ENCODE peak calls at places on chromosomes 1 and 21, in six cellular contexts. One of them, this sample, is unnamed.

GRCh38 chr21:28229811-28230210 is 762.9 kb downstream of the LTN1 start:
- DNase-seq in transverse colon: no peak
- DNase-seq in endothelial cell of umbilical vein: peak; percentile 37
- DNase-seq in sigmoid colon: no peak
- DNase-seq in HepG2: no peak
- DNase-seq in breast epithelium: no peak
- DNase-seq in this sample: no peak

GRCh38 chr1:233673146-233673946 is 59.4 kb downstream of the KCNK1 start:
- DNase-seq in transverse colon: no peak
- DNase-seq in endothelial cell of umbilical vein: no peak
- DNase-seq in sigmoid colon: no peak
- DNase-seq in HepG2: no peak
- DNase-seq in breast epithelium: no peak
- DNase-seq in this sample: no peak

GRCh38 chr1:193537266-193538003 is 351.0 kb upstream of the B3GALT2 start:
- DNase-seq in transverse colon: peak; percentile 54
- DNase-seq in endothelial cell of umbilical vein: no peak
- DNase-seq in sigmoid colon: no peak
- DNase-seq in HepG2: no peak
- DNase-seq in breast epithelium: no peak
- DNase-seq in this sample: no peak

GRCh38 chr1:205317311-205317917 is 4.1 kb downstream of the NUAK2 start:
- DNase-seq in transverse colon: peak; percentile 93
- DNase-seq in endothelial cell of umbilical vein: peak; percentile 59
- DNase-seq in sigmoid colon: no peak
- DNase-seq in HepG2: peak; percentile 59
- DNase-seq in breast epithelium: peak; percentile 88
- DNase-seq in this sample: peak; percentile 96

GRCh38 chr21:43801006-43801783 is 11.8 kb downstream of the RRP1 start:
- DNase-seq in transverse colon: no peak
- DNase-seq in endothelial cell of umbilical vein: no peak
- DNase-seq in sigmoid colon: no peak
- DNase-seq in HepG2: no peak
- DNase-seq in breast epithelium: no peak
- DNase-seq in this sample: no peak

GRCh38 chr1:209876091-209876800 is 48.5 kb downstream of the UTP25 start:
- DNase-seq in transverse colon: no peak
- DNase-seq in endothelial cell of umbilical vein: no peak
- DNase-seq in sigmoid colon: no peak
- DNase-seq in HepG2: no peak
- DNase-seq in breast epithelium: no peak
- DNase-seq in this sample: no peak

GRCh38 chr21:44596068-44596725 is 3.9 kb upstream of the KRTAP10-6 start:
- DNase-seq in transverse colon: no peak
- DNase-seq in endothelial cell of umbilical vein: no peak
- DNase-seq in sigmoid colon: no peak
- DNase-seq in HepG2: no peak
- DNase-seq in breast epithelium: no peak
- DNase-seq in this sample: no peak

GRCh38 chr1:18805925-18806849 is 53.3 kb downstream of the TAS1R2 start:
- DNase-seq in transverse colon: no peak
- DNase-seq in endothelial cell of umbilical vein: no peak
- DNase-seq in sigmoid colon: no peak
- DNase-seq in HepG2: no peak
- DNase-seq in breast epithelium: no peak
- DNase-seq in this sample: no peak

GRCh38 chr1:33094971-33095604 is 14.1 kb downstream of the AZIN2 start:
- DNase-seq in transverse colon: peak; percentile 70
- DNase-seq in endothelial cell of umbilical vein: peak; percentile 76
- DNase-seq in sigmoid colon: peak; percentile 74
- DNase-seq in HepG2: peak; percentile 37
- DNase-seq in breast epithelium: peak; percentile 55
- DNase-seq in this sample: peak; percentile 70

GRCh38 chr1:184684285-184685077 is 70.2 kb downstream of the EDEM3 start:
- DNase-seq in transverse colon: peak; percentile 14
- DNase-seq in endothelial cell of umbilical vein: no peak
- DNase-seq in sigmoid colon: no peak
- DNase-seq in HepG2: no peak
- DNase-seq in breast epithelium: no peak
- DNase-seq in this sample: peak; percentile 50

GRCh38 chr1:244461254-244462071 is at the start of gene CATSPERE:
- DNase-seq in transverse colon: peak; percentile 91
- DNase-seq in endothelial cell of umbilical vein: peak; percentile 93
- DNase-seq in sigmoid colon: peak; percentile 93
- DNase-seq in HepG2: no peak
- DNase-seq in breast epithelium: peak; percentile 73
- DNase-seq in this sample: peak; percentile 93

GRCh38 chr1:22057861-22058260 is 5.4 kb downstream of the CDC42 start:
- DNase-seq in transverse colon: no peak
- DNase-seq in endothelial cell of umbilical vein: no peak
- DNase-seq in sigmoid colon: no peak
- DNase-seq in HepG2: no peak
- DNase-seq in breast epithelium: no peak
- DNase-seq in this sample: no peak

GRCh38 chr1:179298952-179299351 is 5.4 kb downstream of the SOAT1 start:
- DNase-seq in transverse colon: no peak
- DNase-seq in endothelial cell of umbilical vein: no peak
- DNase-seq in sigmoid colon: no peak
- DNase-seq in HepG2: no peak
- DNase-seq in breast epithelium: no peak
- DNase-seq in this sample: no peak

GRCh38 chr1:5744911-5745431 is 247.3 kb downstream of the NPHP4 start:
- DNase-seq in transverse colon: no peak
- DNase-seq in endothelial cell of umbilical vein: no peak
- DNase-seq in sigmoid colon: peak; percentile 28
- DNase-seq in HepG2: no peak
- DNase-seq in breast epithelium: no peak
- DNase-seq in this sample: peak; percentile 17

GRCh38 chr1:183543619-183544204 is 46.5 kb downstream of the NCF2 start:
- DNase-seq in transverse colon: no peak
- DNase-seq in endothelial cell of umbilical vein: peak; percentile 75
- DNase-seq in sigmoid colon: no peak
- DNase-seq in HepG2: peak; percentile 50
- DNase-seq in breast epithelium: no peak
- DNase-seq in this sample: no peak

GRCh38 chr1:96464991-96465875 is 256.4 kb upstream of the PTBP2 start:
- DNase-seq in transverse colon: no peak
- DNase-seq in endothelial cell of umbilical vein: no peak
- DNase-seq in sigmoid colon: no peak
- DNase-seq in HepG2: no peak
- DNase-seq in breast epithelium: no peak
- DNase-seq in this sample: no peak

GRCh38 chr1:228647523-228648444 is 87.5 kb upstream of the RHOU start:
- DNase-seq in transverse colon: peak; percentile 44
- DNase-seq in endothelial cell of umbilical vein: no peak
- DNase-seq in sigmoid colon: peak; percentile 68
- DNase-seq in HepG2: peak; percentile 72
- DNase-seq in breast epithelium: peak; percentile 45
- DNase-seq in this sample: peak; percentile 34

GRCh38 chr1:43068911-43069310 is 103.2 kb downstream of the EBNA1BP2 start:
- DNase-seq in transverse colon: no peak
- DNase-seq in endothelial cell of umbilical vein: no peak
- DNase-seq in sigmoid colon: no peak
- DNase-seq in HepG2: no peak
- DNase-seq in breast epithelium: no peak
- DNase-seq in this sample: no peak

GRCh38 chr1:30719406-30720270 is 3.7 kb downstream of the MATN1 start:
- DNase-seq in transverse colon: no peak
- DNase-seq in endothelial cell of umbilical vein: peak; percentile 78
- DNase-seq in sigmoid colon: no peak
- DNase-seq in HepG2: no peak
- DNase-seq in breast epithelium: no peak
- DNase-seq in this sample: no peak

GRCh38 chr1:160538985-160539651 is 16.1 kb upstream of the SLAMF6 start:
- DNase-seq in transverse colon: peak; percentile 59
- DNase-seq in endothelial cell of umbilical vein: no peak
- DNase-seq in sigmoid colon: no peak
- DNase-seq in HepG2: peak; percentile 81
- DNase-seq in breast epithelium: no peak
- DNase-seq in this sample: peak; percentile 38

GRCh38 chr1:16396591-16396990 is 29.5 kb downstream of the SZRD1 start:
- DNase-seq in transverse colon: no peak
- DNase-seq in endothelial cell of umbilical vein: peak; percentile 66
- DNase-seq in sigmoid colon: peak; percentile 71
- DNase-seq in HepG2: no peak
- DNase-seq in breast epithelium: peak; percentile 30
- DNase-seq in this sample: no peak

GRCh38 chr1:161981735-161982525 is 41.7 kb downstream of the OLFML2B start:
- DNase-seq in transverse colon: no peak
- DNase-seq in endothelial cell of umbilical vein: no peak
- DNase-seq in sigmoid colon: no peak
- DNase-seq in HepG2: no peak
- DNase-seq in breast epithelium: no peak
- DNase-seq in this sample: no peak

GRCh38 chr21:15132781-15133180 is 68.0 kb upstream of the NRIP1 start:
- DNase-seq in transverse colon: no peak
- DNase-seq in endothelial cell of umbilical vein: no peak
- DNase-seq in sigmoid colon: no peak
- DNase-seq in HepG2: no peak
- DNase-seq in breast epithelium: no peak
- DNase-seq in this sample: no peak

GRCh38 chr1:74427676-74428075 is 84.7 kb downstream of the LRRC53 start:
- DNase-seq in transverse colon: no peak
- DNase-seq in endothelial cell of umbilical vein: no peak
- DNase-seq in sigmoid colon: no peak
- DNase-seq in HepG2: no peak
- DNase-seq in breast epithelium: no peak
- DNase-seq in this sample: no peak

GRCh38 chr1:39544327-39544726 is 32.3 kb downstream of the PABPC4 start:
- DNase-seq in transverse colon: no peak
- DNase-seq in endothelial cell of umbilical vein: no peak
- DNase-seq in sigmoid colon: no peak
- DNase-seq in HepG2: no peak
- DNase-seq in breast epithelium: no peak
- DNase-seq in this sample: no peak

GRCh38 chr1:160171352-160171751 is 19.0 kb upstream of the CASQ1 start:
- DNase-seq in transverse colon: no peak
- DNase-seq in endothelial cell of umbilical vein: no peak
- DNase-seq in sigmoid colon: peak; percentile 4
- DNase-seq in HepG2: no peak
- DNase-seq in breast epithelium: no peak
- DNase-seq in this sample: no peak

DNA sequence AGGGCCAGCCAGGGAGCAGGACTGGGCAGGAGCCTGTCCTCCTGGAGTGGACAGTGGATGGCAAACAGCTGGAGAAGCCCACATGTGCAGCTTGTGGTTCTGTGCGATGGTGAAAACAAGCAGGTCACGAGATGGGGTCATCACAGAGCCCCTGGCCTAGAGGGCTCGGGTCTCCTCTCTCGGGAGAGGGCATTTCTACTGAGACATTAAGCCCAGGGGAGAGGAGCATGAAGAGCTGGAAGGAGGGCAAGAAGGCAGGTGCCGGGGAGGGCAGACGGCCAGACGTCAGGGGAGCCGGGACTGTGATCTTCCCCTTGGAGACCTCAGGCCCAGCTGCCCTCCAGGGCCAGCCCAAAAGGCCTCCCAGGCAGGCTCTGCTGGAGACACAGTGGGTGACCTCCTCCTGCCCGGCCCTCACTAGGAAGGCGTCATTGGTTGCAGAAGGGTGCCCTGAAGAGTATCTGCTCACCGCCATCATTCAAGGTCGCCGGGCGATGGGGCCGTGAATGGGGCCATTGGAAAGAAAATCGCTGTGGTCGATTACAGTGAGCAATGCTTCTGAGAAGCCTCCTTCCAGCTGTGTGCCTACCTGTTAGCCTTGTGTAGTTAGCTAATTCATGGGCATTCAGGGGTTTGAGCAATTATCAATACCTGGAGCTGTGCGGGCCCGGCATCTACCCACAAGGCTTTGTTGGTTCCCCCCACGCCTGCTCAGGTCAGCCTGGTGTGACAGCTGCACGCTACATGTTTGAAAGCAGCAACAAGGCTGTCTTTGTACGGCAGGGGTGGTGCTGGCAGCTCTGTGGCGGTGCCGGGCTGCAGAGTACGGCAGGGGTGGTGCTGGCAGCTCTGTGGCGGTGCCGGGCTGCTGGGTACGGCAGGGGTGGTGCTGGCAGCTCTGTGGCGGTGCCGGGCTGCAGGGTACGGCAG is 72.3 kb upstream of the ACTRT2 start:
- DNase-seq in transverse colon: no peak
- DNase-seq in endothelial cell of umbilical vein: no peak
- DNase-seq in sigmoid colon: peak; percentile 42
- DNase-seq in HepG2: no peak
- DNase-seq in breast epithelium: no peak
- DNase-seq in this sample: no peak
- H3K4me1 ChIP-seq in transverse colon: no peaks in the 10 kb centered on the region
- H3K4me1 ChIP-seq in endothelial cell of umbilical vein: no peaks in the 10 kb centered on the region
- H3K4me1 ChIP-seq in sigmoid colon: no peaks in the 10 kb centered on the region
- H3K4me1 ChIP-seq in HepG2: no peaks in the 10 kb centered on the region
- H3K4me1 ChIP-seq in breast epithelium: no peaks in the 10 kb centered on the region
- H3K4me1 ChIP-seq in this sample: no peaks in the 10 kb centered on the region

DNA sequence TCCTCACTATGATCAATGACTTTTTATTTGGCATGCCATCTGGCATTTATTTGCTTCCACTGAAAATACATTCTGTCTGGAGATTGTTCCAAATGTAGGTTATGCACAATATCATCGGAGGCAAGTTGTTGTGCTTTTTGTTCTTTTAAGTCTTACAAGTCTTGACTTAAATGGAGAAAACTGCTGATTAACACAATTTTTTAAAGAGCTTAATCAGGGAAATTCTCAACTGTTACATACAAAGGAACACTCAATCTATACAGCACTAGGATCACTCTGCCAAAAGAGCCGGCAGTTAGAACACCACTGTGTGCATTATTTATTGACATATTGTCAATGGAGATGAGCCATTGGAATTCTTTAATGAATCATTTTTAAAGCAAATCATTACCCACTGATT is 19.2 kb downstream of the CYYR1 start:
- DNase-seq in transverse colon: no peak
- DNase-seq in endothelial cell of umbilical vein: no peak
- DNase-seq in sigmoid colon: no peak
- DNase-seq in HepG2: no peak
- DNase-seq in breast epithelium: no peak
- DNase-seq in this sample: no peak
- TF ChIP-seq POLR2A in transverse colon: no peak
- TF ChIP-seq POLR2A in endothelial cell of umbilical vein: no peak
- TF ChIP-seq POLR2A in sigmoid colon: no peak
- TF ChIP-seq POLR2A in HepG2: no peak
- TF ChIP-seq POLR2A in breast epithelium: no peak
- TF ChIP-seq POLR2A in this sample: no peak

DNA sequence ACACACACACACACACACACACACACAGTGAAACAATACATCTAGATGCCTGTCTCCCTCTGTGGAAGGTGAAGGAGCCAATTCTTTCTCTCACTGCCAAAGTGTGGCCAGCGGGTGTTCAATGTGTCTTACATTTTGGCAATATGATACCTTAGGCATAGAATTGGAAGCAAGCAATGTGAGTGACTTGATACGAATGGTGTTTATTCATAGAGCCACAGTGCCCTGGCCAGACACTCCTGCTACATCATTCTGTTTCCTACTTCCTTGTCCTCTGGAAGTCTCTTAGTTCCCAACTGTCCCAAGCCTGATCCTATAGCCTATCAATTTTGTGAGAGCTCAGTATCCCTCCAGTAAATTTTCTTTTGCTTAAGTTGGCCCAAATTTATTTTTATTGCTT is 170.0 kb upstream of the L1TD1 start:
- DNase-seq in transverse colon: no peak
- DNase-seq in endothelial cell of umbilical vein: no peak
- DNase-seq in sigmoid colon: no peak
- DNase-seq in HepG2: no peak
- DNase-seq in breast epithelium: no peak
- DNase-seq in this sample: no peak
- TF ChIP-seq POLR2AphosphoS5 in transverse colon: no peak
- TF ChIP-seq POLR2AphosphoS5 in endothelial cell of umbilical vein: no peak
- TF ChIP-seq POLR2AphosphoS5 in sigmoid colon: no peak
- TF ChIP-seq POLR2AphosphoS5 in HepG2: no peak
- TF ChIP-seq POLR2AphosphoS5 in breast epithelium: no peak
- TF ChIP-seq POLR2AphosphoS5 in this sample: no peak

GRCh38 chr1:200376521-200376920 is 33.3 kb downstream of the ZNF281 start:
- DNase-seq in transverse colon: no peak
- DNase-seq in endothelial cell of umbilical vein: no peak
- DNase-seq in sigmoid colon: no peak
- DNase-seq in HepG2: no peak
- DNase-seq in breast epithelium: no peak
- DNase-seq in this sample: no peak
- H3K4me1 ChIP-seq in transverse colon: no peaks in the 10 kb centered on the region
- H3K4me1 ChIP-seq in endothelial cell of umbilical vein: no peaks in the 10 kb centered on the region
- H3K4me1 ChIP-seq in sigmoid colon: no peaks in the 10 kb centered on the region
- H3K4me1 ChIP-seq in HepG2: peaks cover 96% of the 10 kb centered on the region
- H3K4me1 ChIP-seq in breast epithelium: no peaks in the 10 kb centered on the region
- H3K4me1 ChIP-seq in this sample: peaks cover 32% of the 10 kb centered on the region

This sample was measured in stomach.